ENCODE peak calls at places on chromosome 10, in nine cellular contexts. N is thyroid gland, Z is right lobe of liver, X is AG04450, I is thoracic aorta, D is IMR-90, O is cardiac muscle cell, C is hepatocyte, S is upper lobe of left lung. P is an unnamed sample.

GRCh38 chr10:22159979-22160378 is 57.8 kb downstream of the EBLN1 start:
- DNase-seq in D (no peak), O (no peak), S (no peak), Z (no peak), C (no peak), N (no peak), I (no peak), X (no peak), P (no peak)

GRCh38 chr10:117078168-117078837 is 59.8 kb downstream of the VAX1 start:
- DNase-seq in C (no peak), D (no peak), Z (no peak), O (no peak), X (no peak), S (no peak), I (no peak), N (no peak), P (no peak)

GRCh38 chr10:91077549-91078017 is 142.9 kb upstream of the PCGF5 start:
- DNase-seq in C (no peak), Z (peak; percentile 85), I (peak; percentile 57), S (no peak), N (peak; percentile 69), X (no peak), D (peak; percentile 11), O (peak; percentile 44), P (peak; percentile 90)

GRCh38 chr10:3872700-3873099 is 87.7 kb upstream of the KLF6 start:
- DNase-seq in S (peak; percentile 21), I (no peak), Z (no peak), D (no peak), X (no peak), O (no peak), C (no peak), N (no peak), P (no peak)

GRCh38 chr10:126963354-126963753 is 58.1 kb downstream of the DOCK1 start:
- DNase-seq in Z (no peak), I (no peak), S (no peak), X (no peak), D (no peak), C (no peak), N (no peak), O (no peak), P (no peak)

GRCh38 chr10:23412223-23412622 is 26.7 kb upstream of the OTUD1 start:
- DNase-seq in N (no peak), I (no peak), C (no peak), D (peak; percentile 48), Z (no peak), O (peak; percentile 69), X (no peak), S (no peak), P (no peak)

GRCh38 chr10:8146650-8147049 is 92.2 kb downstream of the GATA3 start:
- DNase-seq in Z (no peak), I (no peak), D (no peak), S (no peak), O (no peak), C (no peak), X (no peak), N (no peak), P (no peak)

GRCh38 chr10:119409906-119410305 is 132.6 kb downstream of the RGS10 start:
- DNase-seq in Z (peak; percentile 79), X (peak; percentile 66), O (peak; percentile 87), S (peak; percentile 89), D (peak; percentile 97), I (no peak), N (peak; percentile 30), C (peak; percentile 40), P (no peak)

GRCh38 chr10:77297370-77297692 is 340.3 kb downstream of the KCNMA1 start:
- DNase-seq in S (no peak), X (no peak), D (peak; percentile 76), I (no peak), Z (no peak), N (no peak), O (peak; percentile 31), C (peak; percentile 44), P (peak; percentile 16)

GRCh38 chr10:35387768-35388167 is 51.5 kb downstream of the CCNY start:
- DNase-seq in D (peak; percentile 85), O (peak; percentile 72), S (no peak), Z (no peak), I (no peak), C (no peak), N (peak; percentile 31), X (peak; percentile 44), P (no peak)

GRCh38 chr10:91555455-91555854 is 77.4 kb downstream of the PPP1R3C start:
- DNase-seq in C (no peak), I (no peak), X (no peak), S (no peak), O (no peak), Z (no peak), N (no peak), D (no peak), P (no peak)

GRCh38 chr10:132094581-132095234 is 29.0 kb downstream of the JAKMIP3 start:
- DNase-seq in N (no peak), C (peak; percentile 6), D (no peak), X (no peak), O (no peak), Z (no peak), S (no peak), I (no peak), P (no peak)

GRCh38 chr10:103204353-103205255 is 11.5 kb upstream of the NT5C2 start:
- DNase-seq in I (no peak), N (no peak), O (no peak), S (no peak), C (peak; percentile 11), X (peak; percentile 10), Z (no peak), D (peak; percentile 64), P (no peak)

GRCh38 chr10:6050801-6051445 is 11.2 kb downstream of the IL2RA start:
- DNase-seq in D (peak; percentile 44), X (peak; percentile 7), S (peak; percentile 58), O (peak; percentile 76), I (no peak), N (peak; percentile 27), Z (peak; percentile 79), C (peak; percentile 27), P (peak; percentile 92)

GRCh38 chr10:19017491-19017890 is 31.1 kb upstream of the MALRD1 start:
- DNase-seq in N (no peak), O (no peak), I (no peak), Z (no peak), D (no peak), X (no peak), S (no peak), C (no peak), P (no peak)

GRCh38 chr10:110057461-110057860 is 49.7 kb downstream of the ADD3 start:
- DNase-seq in D (no peak), S (no peak), O (no peak), I (no peak), C (no peak), Z (no peak), N (no peak), X (no peak), P (no peak)

DNA sequence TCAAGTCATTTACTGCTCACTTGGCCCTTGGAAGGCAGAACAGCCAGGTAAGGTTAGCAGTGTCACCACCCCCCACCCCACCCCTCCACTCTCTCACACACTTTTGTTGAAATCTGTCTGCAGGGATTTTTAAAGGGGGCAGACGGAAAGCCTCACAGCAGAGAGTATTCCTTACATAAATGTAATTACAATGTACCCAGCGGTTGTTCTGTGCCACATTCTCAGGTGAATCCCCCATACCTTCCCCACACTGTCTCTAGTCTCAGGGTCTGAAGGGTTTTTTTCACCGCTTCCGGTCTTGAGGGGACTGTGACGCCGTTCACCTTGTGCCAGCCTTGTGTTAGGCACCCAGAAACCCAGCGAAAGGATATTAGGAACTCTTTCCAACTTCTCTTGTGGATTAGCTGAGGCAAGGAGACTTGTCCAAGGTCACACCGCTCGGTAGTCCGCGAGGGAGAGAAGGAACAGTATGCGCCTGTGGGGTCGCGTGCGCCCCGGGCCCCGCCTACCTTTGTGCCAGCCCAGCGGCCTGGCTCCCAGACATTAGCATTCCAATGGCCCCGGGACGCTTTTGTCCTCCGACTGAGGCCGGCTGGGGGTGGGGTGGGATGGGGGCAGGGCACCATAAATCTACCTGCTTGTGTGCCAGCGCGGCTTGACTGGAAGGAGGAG is 4.6 kb downstream of the NEUROG3 start:
- DNase-seq in C (no peak), N (no peak), I (no peak), X (no peak), Z (no peak), O (no peak), D (no peak), S (peak; percentile 61), P (no peak)
- H3K27me3 ChIP-seq in C (peaks cover 85% of the 10 kb centered on the region), N (peaks cover 22% of the 10 kb centered on the region), I (peaks cover 6% of the 10 kb centered on the region), X (peaks cover 68% of the 10 kb centered on the region), Z (no peaks in the 10 kb centered on the region), O (peaks cover 100% of the 10 kb centered on the region), D (peaks cover 56% of the 10 kb centered on the region), S (peaks cover 34% of the 10 kb centered on the region), P (peaks cover 55% of the 10 kb centered on the region)

DNA sequence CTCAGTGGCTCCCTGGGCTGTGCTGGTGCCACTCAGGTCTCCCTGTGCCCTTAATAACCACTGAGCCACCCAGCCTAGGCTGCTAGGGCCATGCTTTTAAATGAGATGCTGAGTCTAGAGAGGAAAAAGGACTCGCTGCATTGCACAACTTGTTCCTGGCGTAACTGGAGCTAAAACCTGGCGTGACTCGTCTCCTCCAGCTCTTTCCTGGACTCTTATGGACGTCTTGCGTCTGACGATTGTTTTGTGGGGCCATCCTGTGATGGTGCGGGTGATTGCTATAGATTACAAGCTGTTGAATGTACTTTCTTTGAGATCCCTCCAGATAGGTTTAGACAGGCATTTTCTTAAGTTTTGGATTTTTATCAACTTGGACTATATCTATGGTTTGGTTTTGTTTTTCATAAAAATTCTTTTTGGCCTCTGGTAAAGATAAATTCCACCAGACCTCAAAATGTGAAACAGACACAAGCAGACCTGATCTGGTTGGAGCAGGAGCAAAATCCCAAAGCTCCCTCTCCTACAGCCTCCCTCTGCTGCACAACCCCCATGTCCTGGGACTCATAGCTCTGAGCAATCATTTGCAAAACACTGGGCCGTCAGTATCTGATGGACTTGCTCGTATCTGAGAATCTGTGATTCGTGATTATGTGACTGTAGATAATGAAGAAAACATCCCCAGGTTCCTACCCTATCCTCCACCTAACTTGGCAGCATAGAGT is 230.3 kb downstream of the ARHGAP12 start:
- DNase-seq in C (peak; percentile 50), N (peak; percentile 29), O (peak; percentile 94), I (no peak), S (no peak), X (peak; percentile 73), D (peak; percentile 91), Z (no peak), P (no peak)
- H3K4me3 ChIP-seq in C (no peak overlapping the region), N (no peak overlapping the region), O (no peak overlapping the region), I (peak overlapping the region; percentile 62), S (no peak overlapping the region), X (peak overlapping the region; percentile 23), D (no peak overlapping the region), Z (no peak overlapping the region), P (no peak overlapping the region)

GRCh38 chr10:93796167-93796566 is 38.4 kb downstream of the LGI1 start:
- DNase-seq in N (no peak), Z (no peak), X (no peak), O (no peak), C (no peak), S (no peak), D (no peak), I (no peak), P (no peak)

GRCh38 chr10:93788413-93789208 is 30.9 kb downstream of the LGI1 start:
- DNase-seq in I (no peak), X (no peak), S (no peak), C (no peak), Z (no peak), N (no peak), O (no peak), D (no peak), P (no peak)

GRCh38 chr10:93790454-93790853 is 32.7 kb downstream of the LGI1 start:
- DNase-seq in N (no peak), C (no peak), Z (no peak), X (no peak), S (no peak), I (no peak), O (no peak), D (no peak), P (no peak)
- H3K27me3 ChIP-seq in N (no peaks in the 10 kb centered on the region), C (no peaks in the 10 kb centered on the region), Z (no peaks in the 10 kb centered on the region), X (peaks cover 10% of the 10 kb centered on the region), S (no peaks in the 10 kb centered on the region), I (no peaks in the 10 kb centered on the region), O (no peaks in the 10 kb centered on the region), D (peaks cover 4% of the 10 kb centered on the region), P (no peaks in the 10 kb centered on the region)

GRCh38 chr10:59706851-59707797 is 2.5 kb downstream of the SLC16A9 start:
- DNase-seq in D (no peak), I (no peak), X (no peak), C (no peak), N (no peak), O (no peak), S (no peak), Z (no peak), P (no peak)
- H3K4me3 ChIP-seq in D (no peak overlapping the region), I (no peak overlapping the region), X (no peak overlapping the region), C (no peak overlapping the region), N (no peak overlapping the region), O (no peak overlapping the region), S (no peak overlapping the region), Z (no peak overlapping the region), P (no peak overlapping the region)